ENCODE peak calls at places on chromosome 16, in four cellular contexts. X is ovary, P is SJSA1, M is neural progenitor cell. A is an unnamed sample. For H3K4me1, the result is how much of the 10 kb centered on the place peaks cover.

GRCh38 chr16:55871411-55872038 is 3.6 kb downstream of the CES5A start:
- DNase-seq in X (no peak), P (no peak), M (no peak), A (no peak)

GRCh38 chr16:1524366-1524765 is 9.1 kb upstream of the TMEM204 start:
- DNase-seq in X (no peak), P (no peak), M (no peak), A (no peak)

GRCh38 chr16:67528222-67528869 is at the start of gene RIPOR1:
- DNase-seq in X (peak), P (no peak), M (peak), A (peak)

GRCh38 chr16:74887084-74887483 is 97.8 kb downstream of the WDR59 start:
- DNase-seq in X (no peak), P (no peak), M (no peak), A (no peak)

GRCh38 chr16:18983565-18984424 is at the start of gene TMC7:
- DNase-seq in X (peak), P (peak), M (peak), A (peak)

GRCh38 chr16:70418274-70418992 is 20.5 kb downstream of the ST3GAL2 start:
- DNase-seq in X (no peak), P (no peak), M (no peak), A (no peak)

GRCh38 chr16:89201467-89202377 is 1.4 kb upstream of the SLC22A31 start:
- DNase-seq in X (peak), P (no peak), M (peak), A (peak)

GRCh38 chr16:72927199-72928088 is 120.5 kb downstream of the ZFHX3 start:
- DNase-seq in X (no peak), P (peak), M (no peak), A (no peak)

GRCh38 chr16:23491490-23492391 is 18.6 kb downstream of the GGA2 start:
- DNase-seq in X (no peak), P (peak), M (no peak), A (no peak)

GRCh38 chr16:75580-76501 is 2.2 kb upstream of the MPG start:
- DNase-seq in X (peak), P (peak), M (peak), A (peak)

GRCh38 chr16:20880867-20881866 is 19.0 kb downstream of the DCUN1D3 start:
- DNase-seq in X (no peak), P (no peak), M (no peak), A (no peak)

GRCh38 chr16:20875358-20875656 is 24.9 kb downstream of the DCUN1D3 start:
- DNase-seq in X (no peak), P (no peak), M (no peak), A (no peak)

GRCh38 chr16:20879175-20880053 is 20.7 kb downstream of the DCUN1D3 start:
- DNase-seq in X (no peak), P (no peak), M (no peak), A (no peak)

GRCh38 chr16:20874088-20874581 is 26.0 kb downstream of the DCUN1D3 start:
- DNase-seq in X (no peak), P (no peak), M (no peak), A (no peak)

DNA sequence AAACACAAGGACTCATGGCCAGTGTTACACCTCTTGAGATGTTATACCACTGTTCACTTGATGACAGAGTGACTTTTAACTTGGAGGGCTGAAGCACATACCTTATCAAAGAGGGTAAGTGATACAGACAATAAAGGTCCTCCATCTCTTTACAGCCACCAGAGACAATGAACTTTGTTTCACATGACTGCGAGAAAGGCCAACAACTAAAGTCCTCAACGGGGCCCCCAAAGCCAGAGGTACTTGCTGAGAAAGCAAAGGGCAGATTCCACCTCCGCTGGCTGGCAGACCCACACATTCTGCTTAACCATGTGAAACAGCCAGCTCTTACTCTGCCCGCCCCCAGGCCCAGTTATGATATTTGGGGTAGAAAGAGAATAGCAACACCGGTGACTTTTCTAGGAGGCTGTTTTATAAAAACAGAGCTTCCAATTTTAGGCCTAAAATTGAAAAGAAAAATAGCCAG is 21.4 kb downstream of the DCUN1D3 start:
- DNase-seq in X (no peak), P (no peak), M (no peak), A (no peak)
- H3K4me3 ChIP-seq in X (no peak), P (no peak), M (no peak), A (no peak)

GRCh38 chr16:81097230-81097629 is 1.0 kb upstream of the GCSH start:
- DNase-seq in X (no peak), P (no peak), M (no peak), A (no peak)

GRCh38 chr16:81096715-81097208 is 567 bp upstream of the GCSH start:
- DNase-seq in X (peak), P (no peak), M (no peak), A (no peak)

GRCh38 chr16:81095653-81095952 is 592 bp downstream of the GCSH start:
- DNase-seq in X (no peak), P (no peak), M (no peak), A (no peak)

GRCh38 chr16:81094771-81095251 is 1.4 kb downstream of the GCSH start:
- DNase-seq in X (no peak), P (no peak), M (no peak), A (no peak)

GRCh38 chr16:81095953-81096714 is at the start of gene GCSH:
- DNase-seq in X (peak), P (peak), M (peak), A (peak)
- H3K4me1 ChIP-seq in X (under half), P (under half), M (under half), A (under half)

GRCh38 chr16:57283214-57283955 is 1.1 kb downstream of the PLLP start:
- DNase-seq in X (no peak), P (no peak), M (no peak), A (peak)
- H3K4me3 ChIP-seq in X (no peak), P (no peak), M (no peak), A (peak)

DNA sequence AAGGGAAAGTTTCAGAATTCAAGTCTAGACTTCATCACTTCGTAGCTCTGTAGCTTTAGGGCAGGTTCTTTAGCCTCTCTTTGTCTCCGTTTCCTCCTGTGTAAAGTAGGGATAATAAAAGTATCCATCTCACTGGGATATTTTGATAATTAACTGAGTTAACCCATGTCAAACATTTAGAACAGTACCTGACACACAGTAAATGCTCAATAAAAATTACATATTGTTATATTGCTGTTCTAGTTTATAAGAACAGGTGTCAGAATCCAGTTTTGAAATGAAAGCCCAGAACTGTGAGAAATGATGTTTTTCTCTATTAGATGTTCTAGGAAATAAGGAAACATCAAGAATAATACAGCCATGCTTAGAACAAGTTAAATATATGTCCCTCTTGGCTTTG is 4.3 kb downstream of the MOSMO start:
- DNase-seq in X (no peak), P (no peak), M (no peak), A (no peak)
- H3K4me1 ChIP-seq in X (under half), P (under half), M (under half), A (under half)

GRCh38 chr16:3800019-3800418 is 80.5 kb downstream of the CREBBP start:
- DNase-seq in X (peak), P (no peak), M (no peak), A (no peak)

GRCh38 chr16:3798827-3799226 is 81.5 kb upstream of the TRAP1 start:
- DNase-seq in X (no peak), P (no peak), M (no peak), A (no peak)

GRCh38 chr16:3797473-3797872 is 80.1 kb upstream of the TRAP1 start:
- DNase-seq in X (no peak), P (no peak), M (no peak), A (no peak)

GRCh38 chr16:3800477-3801270 is 79.8 kb downstream of the CREBBP start:
- DNase-seq in X (no peak), P (no peak), M (no peak), A (no peak)

GRCh38 chr16:3797904-3798811 is 80.8 kb upstream of the TRAP1 start:
- DNase-seq in X (peak), P (no peak), M (peak), A (no peak)
- H3K4me3 ChIP-seq in X (no peak), P (no peak), M (no peak), A (no peak)

GRCh38 chr16:69201291-69201690 is 14.3 kb downstream of the SNTB2 start:
- DNase-seq in X (no peak), P (no peak), M (no peak), A (no peak)
- H3K4me1 ChIP-seq in X (under half), P (under half), M (under half), A (under half)

GRCh38 chr16:85003076-85003475 is 8.3 kb downstream of the ZDHHC7 start:
- DNase-seq in X (no peak), P (no peak), M (no peak), A (no peak)
- H3K4me3 ChIP-seq in X (no peak), P (no peak), M (no peak), A (no peak)

A was measured in heart left ventricle.